ENCODE peak calls at places on chromosomes 13 and 19, in six cellular contexts. U is H1, S is HCT116, G is GM12878, V is K562, X is HepG2. O is an unnamed sample.

GRCh38 chr19:55546822-55547614 is 1.7 kb upstream of the SBK3 start:
- DNase-seq in U (no peak), S (no peak), G (no peak), V (peak), X (peak), O (no peak)

GRCh38 chr13:93963266-93964131 is 516.0 kb downstream of the DCT start:
- DNase-seq in U (no peak), S (no peak), G (no peak), V (no peak), X (peak), O (peak)

GRCh38 chr13:24050796-24051715 is 109.5 kb upstream of the SPATA13 start:
- DNase-seq in U (no peak), S (no peak), G (no peak), V (no peak), X (no peak), O (no peak)

GRCh38 chr13:30047154-30047874 is 196.9 kb upstream of the UBL3 start:
- DNase-seq in U (no peak), S (no peak), G (no peak), V (no peak), X (no peak), O (no peak)

GRCh38 chr13:25292301-25292700 is 5.0 kb upstream of the MTMR6 start:
- DNase-seq in U (no peak), S (no peak), G (no peak), V (peak), X (no peak), O (no peak)

GRCh38 chr13:59363950-59364349 is 799.8 kb downstream of the DIAPH3 start:
- DNase-seq in U (no peak), S (no peak), G (no peak), V (no peak), X (no peak), O (no peak)

GRCh38 chr19:5103061-5103701 is 134.3 kb downstream of the KDM4B start:
- DNase-seq in U (no peak), S (no peak), G (no peak), V (no peak), X (no peak), O (no peak)

GRCh38 chr19:32287811-32288227 is 57.6 kb upstream of the ZNF507 start:
- DNase-seq in U (peak), S (peak), G (no peak), V (peak), X (peak), O (peak)

GRCh38 chr13:32427852-32428580 is at the start of gene N4BP2L1:
- DNase-seq in U (no peak), S (no peak), G (peak), V (no peak), X (peak), O (peak)

GRCh38 chr19:16061943-16062342 is 14.4 kb upstream of the TPM4 start:
- DNase-seq in U (no peak), S (no peak), G (no peak), V (no peak), X (no peak), O (no peak)

GRCh38 chr13:77523834-77524728 is 11.4 kb upstream of the SCEL start:
- DNase-seq in U (no peak), S (no peak), G (no peak), V (no peak), X (no peak), O (no peak)

GRCh38 chr19:28242317-28242927 is 970.5 kb downstream of the UQCRFS1 start:
- DNase-seq in U (no peak), S (no peak), G (no peak), V (peak), X (no peak), O (peak)

GRCh38 chr13:24087611-24088235 is 72.8 kb upstream of the SPATA13 start:
- DNase-seq in U (no peak), S (no peak), G (no peak), V (no peak), X (peak), O (no peak)

GRCh38 chr19:55345101-55345817 is 5.6 kb downstream of the KMT5C start:
- DNase-seq in U (no peak), S (no peak), G (no peak), V (no peak), X (no peak), O (no peak)

GRCh38 chr13:63184693-63185092 is 1769.0 kb upstream of the PCDH20 start:
- DNase-seq in U (peak), S (peak), G (no peak), V (no peak), X (peak), O (peak)

GRCh38 chr13:97953376-97953970 is at the start of gene IPO5:
- DNase-seq in U (no peak), S (no peak), G (no peak), V (no peak), X (no peak), O (no peak)

GRCh38 chr13:100275746-100276145 is 186.9 kb downstream of the PCCA start:
- DNase-seq in U (no peak), S (no peak), G (no peak), V (no peak), X (no peak), O (no peak)

GRCh38 chr19:5452594-5453565 is 2.3 kb upstream of the ZNRF4 start:
- DNase-seq in U (no peak), S (peak), G (no peak), V (peak), X (peak), O (peak)

GRCh38 chr19:46725859-46726393 is 9.0 kb upstream of the PRKD2 start:
- DNase-seq in U (no peak), S (no peak), G (no peak), V (no peak), X (no peak), O (no peak)

GRCh38 chr13:92621985-92622384 is 604.6 kb upstream of the GPC6 start:
- DNase-seq in U (no peak), S (no peak), G (no peak), V (no peak), X (no peak), O (no peak)

GRCh38 chr19:5993516-5994406 is 15.8 kb upstream of the RANBP3 start:
- DNase-seq in U (no peak), S (no peak), G (no peak), V (no peak), X (no peak), O (no peak)

GRCh38 chr19:43966079-43966694 is 15.2 kb downstream of the ZNF221 start:
- DNase-seq in U (no peak), S (no peak), G (no peak), V (no peak), X (no peak), O (no peak)

GRCh38 chr19:30668521-30669155 is 296.5 kb downstream of the ZNF536 start:
- DNase-seq in U (no peak), S (no peak), G (no peak), V (no peak), X (no peak), O (no peak)

GRCh38 chr13:113785051-113786010 is 26.3 kb downstream of the TMEM255B start:
- DNase-seq in U (no peak), S (peak), G (no peak), V (no peak), X (no peak), O (no peak)

GRCh38 chr13:99985243-99985874 is 3.8 kb downstream of the ZIC2 start:
- DNase-seq in U (no peak), S (no peak), G (no peak), V (peak), X (no peak), O (no peak)

GRCh38 chr13:59641261-59641660 is 522.5 kb downstream of the DIAPH3 start:
- DNase-seq in U (peak), S (no peak), G (no peak), V (no peak), X (no peak), O (no peak)

GRCh38 chr13:106161186-106161585 is 374.3 kb downstream of the EFNB2 start:
- DNase-seq in U (no peak), S (no peak), G (no peak), V (no peak), X (no peak), O (no peak)

GRCh38 chr13:91264484-91264883 is 83.0 kb upstream of the MIR17HG start:
- DNase-seq in U (no peak), S (no peak), G (no peak), V (no peak), X (no peak), O (no peak)

GRCh38 chr19:48819366-48819816 is 8.6 kb upstream of the BCAT2 start:
- DNase-seq in U (no peak), S (peak), G (no peak), V (no peak), X (no peak), O (peak)
- TF ChIP-seq CEBPB in U (no peak), S (no peak), G (no peak), V (peak), X (peak), O (peak)

GRCh38 chr13:45393941-45394570 is 24.1 kb downstream of the SLC25A30 start:
- DNase-seq in U (no peak), S (peak), G (no peak), V (peak), X (peak), O (peak)
- TF ChIP-seq MAX in U (no peak), S (no peak), G (no peak), V (no peak), X (no peak), O (no peak)

DNA sequence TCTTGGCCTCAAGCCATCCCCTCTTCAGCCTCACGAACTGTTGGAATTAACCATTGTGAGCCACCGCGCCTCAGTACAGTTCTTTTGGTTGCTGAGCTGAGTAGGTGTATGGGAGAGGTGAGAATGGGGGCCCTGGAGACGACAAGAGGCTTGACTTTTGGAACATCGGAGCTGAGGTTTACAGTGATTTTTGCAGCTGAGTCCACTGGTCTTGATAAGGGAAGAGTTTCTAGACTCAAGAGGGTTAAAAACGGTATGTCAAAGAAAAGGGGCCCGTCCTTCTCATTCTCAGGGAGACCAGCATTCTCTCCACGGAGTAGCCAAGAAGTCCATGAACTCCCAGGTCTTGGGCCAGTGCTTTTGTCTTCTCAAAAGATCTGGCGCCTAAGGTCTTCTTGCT is 6.5 kb upstream of the QTRT1 start:
- DNase-seq in U (no peak), S (no peak), G (no peak), V (no peak), X (no peak), O (no peak)
- TF ChIP-seq CEBPB in U (no peak), S (no peak), G (no peak), V (no peak), X (no peak), O (no peak)

GRCh38 chr13:109669956-109670355 is 116.4 kb downstream of the IRS2 start:
- DNase-seq in U (no peak), S (no peak), G (no peak), V (no peak), X (no peak), O (no peak)

GRCh38 chr13:109673477-109673876 is 112.9 kb downstream of the IRS2 start:
- DNase-seq in U (no peak), S (no peak), G (no peak), V (no peak), X (no peak), O (no peak)

GRCh38 chr13:109670776-109671175 is 115.6 kb downstream of the IRS2 start:
- DNase-seq in U (no peak), S (no peak), G (no peak), V (no peak), X (no peak), O (no peak)

GRCh38 chr13:109671919-109672318 is 114.5 kb downstream of the IRS2 start:
- DNase-seq in U (no peak), S (no peak), G (no peak), V (no peak), X (no peak), O (no peak)

DNA sequence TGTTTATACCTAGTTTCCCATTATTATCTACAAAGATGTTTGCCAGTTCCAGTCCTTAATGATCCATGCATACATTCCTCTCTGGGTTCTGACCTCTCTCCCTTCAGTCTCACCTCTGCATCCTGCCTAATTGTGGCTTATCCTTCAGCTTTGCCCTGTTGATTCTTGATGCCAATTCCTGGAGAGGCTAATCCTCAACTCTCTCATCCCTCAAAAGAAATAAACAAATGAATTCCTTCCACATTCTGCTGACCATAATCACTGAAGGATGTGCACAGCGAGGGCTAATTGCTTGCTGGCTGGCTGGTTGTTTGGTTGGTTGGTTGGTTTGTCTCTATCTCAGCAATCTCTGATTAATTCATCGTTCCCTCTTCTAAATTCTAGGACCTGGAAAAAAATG is 113.8 kb downstream of the IRS2 start:
- DNase-seq in U (no peak), S (no peak), G (no peak), V (no peak), X (no peak), O (no peak)
- TF ChIP-seq MAX in U (no peak), S (no peak), G (no peak), V (no peak), X (no peak), O (no peak)

GRCh38 chr13:51449018-51449417 is 3.8 kb downstream of the INTS6 start:
- DNase-seq in U (no peak), S (no peak), G (no peak), V (no peak), X (no peak), O (no peak)
- TF ChIP-seq CEBPB in U (no peak), S (no peak), G (no peak), V (no peak), X (no peak), O (no peak)

GRCh38 chr19:50633973-50634372 is 5.7 kb downstream of the SYT3 start:
- DNase-seq in U (no peak), S (no peak), G (no peak), V (no peak), X (no peak), O (no peak)

GRCh38 chr19:50633359-50633758 is 6.3 kb downstream of the SYT3 start:
- DNase-seq in U (no peak), S (no peak), G (no peak), V (no peak), X (no peak), O (no peak)

GRCh38 chr19:50629801-50630200 is 9.9 kb downstream of the SYT3 start:
- DNase-seq in U (no peak), S (no peak), G (no peak), V (no peak), X (no peak), O (no peak)

GRCh38 chr19:50629194-50629593 is 10.5 kb downstream of the SYT3 start:
- DNase-seq in U (no peak), S (no peak), G (no peak), V (no peak), X (no peak), O (no peak)

DNA sequence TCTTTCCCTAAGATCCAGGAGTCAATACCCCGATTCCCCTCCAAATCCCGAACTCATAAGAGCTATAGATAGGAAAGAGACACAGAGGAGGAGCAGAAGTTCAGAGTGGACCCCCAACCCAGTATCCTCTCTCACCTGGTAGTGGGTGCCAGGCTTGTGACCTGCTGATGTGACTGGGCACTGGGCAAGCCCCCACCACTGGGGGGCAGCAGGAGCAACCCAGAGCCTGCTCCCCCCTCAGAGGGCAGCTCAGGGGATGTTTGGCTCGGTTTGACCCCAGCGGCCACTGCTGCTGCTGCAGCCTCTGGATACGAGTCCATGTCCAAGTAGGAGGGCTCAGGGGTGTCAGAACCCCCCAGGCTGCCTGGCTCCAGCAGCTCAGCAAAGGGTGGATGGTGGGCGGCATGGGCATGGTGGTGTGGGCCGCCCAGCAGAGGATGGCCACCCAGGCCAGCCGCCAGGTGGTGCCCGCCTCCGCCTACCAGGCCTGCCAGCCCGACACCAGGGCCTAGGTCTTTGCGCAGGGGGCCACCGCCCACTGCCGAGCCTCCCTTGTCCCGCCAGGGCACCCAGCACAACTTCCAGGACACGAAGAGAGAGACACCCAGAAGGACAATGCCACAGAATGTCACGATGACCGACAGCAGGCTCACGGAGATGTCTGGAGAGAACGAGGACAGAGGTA is 7.4 kb downstream of the SYT3 start:
- DNase-seq in U (no peak), S (no peak), G (no peak), V (peak), X (no peak), O (no peak)
- TF ChIP-seq MAX in U (no peak), S (no peak), G (no peak), V (no peak), X (no peak), O (no peak)

GRCh38 chr13:111914241-111915103 is 152.5 kb upstream of the SOX1 start:
- DNase-seq in U (no peak), S (no peak), G (no peak), V (no peak), X (no peak), O (no peak)

GRCh38 chr13:111917901-111918300 is 149.0 kb upstream of the SOX1 start:
- DNase-seq in U (no peak), S (no peak), G (no peak), V (no peak), X (no peak), O (no peak)

GRCh38 chr13:111915104-111915551 is 151.8 kb upstream of the SOX1 start:
- DNase-seq in U (no peak), S (no peak), G (no peak), V (no peak), X (no peak), O (no peak)

GRCh38 chr13:111917086-111917485 is 149.9 kb upstream of the SOX1 start:
- DNase-seq in U (no peak), S (no peak), G (no peak), V (no peak), X (no peak), O (no peak)

GRCh38 chr13:111916201-111916600 is 150.7 kb upstream of the SOX1 start:
- DNase-seq in U (no peak), S (no peak), G (no peak), V (no peak), X (no peak), O (no peak)
- TF ChIP-seq CEBPB in U (no peak), S (no peak), G (no peak), V (no peak), X (no peak), O (no peak)